ENCODE peak calls at places on chromosomes 11 and 22, in five cellular contexts. E, H, Y, O and Q are unnamed samples.

GRCh38 chr11:70699294-70700221 is 301.2 kb downstream of the CTTN start:
- DNase-seq in E (no peak), Y (no peak), H (peak), O (no peak), Q (no peak)

GRCh38 chr11:3709977-3710376 is 38.8 kb upstream of the CHRNA10 start:
- DNase-seq in Y (no peak), E (no peak), O (peak), H (peak), Q (no peak)

GRCh38 chr22:19275919-19276600 is 15.5 kb downstream of the CLTCL1 start:
- DNase-seq in O (no peak), Y (no peak), E (no peak), H (no peak), Q (no peak)

GRCh38 chr11:70675697-70676374 is 277.5 kb downstream of the CTTN start:
- DNase-seq in O (no peak), H (no peak), E (no peak), Y (no peak), Q (no peak)

GRCh38 chr11:93290061-93290460 is 40.5 kb upstream of the DEUP1 start:
- DNase-seq in Y (no peak), O (no peak), E (no peak), H (no peak), Q (no peak)

GRCh38 chr22:20268350-20269012 is 363 bp upstream of the RTN4R start:
- DNase-seq in E (peak), O (peak), H (peak), Y (peak), Q (peak)

GRCh38 chr11:64996327-64996709 is 453 bp downstream of the BATF2 start:
- DNase-seq in E (no peak), H (no peak), Y (no peak), O (no peak), Q (no peak)

GRCh38 chr22:37163618-37164534 is 14.2 kb upstream of the IL2RB start:
- DNase-seq in Y (no peak), E (no peak), O (no peak), H (no peak), Q (peak)

GRCh38 chr11:78212586-78213371 is 24.1 kb downstream of the USP35 start:
- DNase-seq in H (no peak), E (no peak), O (peak), Y (no peak), Q (no peak)

GRCh38 chr11:554824-555499 is 5.6 kb downstream of the LMNTD2 start:
- DNase-seq in O (peak), H (peak), Y (no peak), E (peak), Q (peak)

GRCh38 chr22:36363378-36363931 is 24.3 kb downstream of the MYH9 start:
- DNase-seq in H (no peak), O (no peak), Y (no peak), E (no peak), Q (no peak)

GRCh38 chr22:27331526-27332281 is 469.9 kb downstream of the MN1 start:
- DNase-seq in E (peak), O (no peak), H (peak), Y (peak), Q (no peak)

GRCh38 chr11:43576834-43577521 is 103.6 kb upstream of the HSD17B12 start:
- DNase-seq in E (peak), O (peak), Y (peak), H (peak), Q (no peak)

GRCh38 chr11:69942333-69942820 is 123.2 kb upstream of the FGF3 start:
- DNase-seq in E (no peak), O (no peak), Y (no peak), H (no peak), Q (no peak)

GRCh38 chr11:61026121-61027031 is 54.9 kb downstream of the CD6 start:
- DNase-seq in H (no peak), Y (no peak), E (no peak), O (no peak), Q (no peak)

GRCh38 chr11:124583827-124584226 is 14.0 kb downstream of the OR8A1 start:
- DNase-seq in E (no peak), Y (no peak), O (no peak), H (no peak), Q (no peak)

GRCh38 chr11:106480581-106481185 is 403.2 kb downstream of the AASDHPPT start:
- DNase-seq in Y (no peak), O (peak), E (no peak), H (peak), Q (no peak)

GRCh38 chr11:19966927-19967326 is 193.3 kb downstream of the DBX1 start:
- DNase-seq in O (no peak), H (no peak), Y (no peak), E (no peak), Q (no peak)

GRCh38 chr11:114525682-114526081 is 34.0 kb downstream of the NXPE1 start:
- DNase-seq in H (no peak), O (no peak), Y (no peak), E (no peak), Q (no peak)

GRCh38 chr11:34308049-34308692 is 49.6 kb downstream of the ABTB2 start:
- DNase-seq in E (no peak), Y (no peak), O (no peak), H (no peak), Q (no peak)

GRCh38 chr11:83047515-83048225 is 24.0 kb downstream of the RAB30 start:
- DNase-seq in E (no peak), O (peak), H (no peak), Y (peak), Q (no peak)

GRCh38 chr22:23306438-23306921 is 126.2 kb downstream of the BCR start:
- DNase-seq in E (no peak), O (peak), H (no peak), Y (peak), Q (no peak)

DNA sequence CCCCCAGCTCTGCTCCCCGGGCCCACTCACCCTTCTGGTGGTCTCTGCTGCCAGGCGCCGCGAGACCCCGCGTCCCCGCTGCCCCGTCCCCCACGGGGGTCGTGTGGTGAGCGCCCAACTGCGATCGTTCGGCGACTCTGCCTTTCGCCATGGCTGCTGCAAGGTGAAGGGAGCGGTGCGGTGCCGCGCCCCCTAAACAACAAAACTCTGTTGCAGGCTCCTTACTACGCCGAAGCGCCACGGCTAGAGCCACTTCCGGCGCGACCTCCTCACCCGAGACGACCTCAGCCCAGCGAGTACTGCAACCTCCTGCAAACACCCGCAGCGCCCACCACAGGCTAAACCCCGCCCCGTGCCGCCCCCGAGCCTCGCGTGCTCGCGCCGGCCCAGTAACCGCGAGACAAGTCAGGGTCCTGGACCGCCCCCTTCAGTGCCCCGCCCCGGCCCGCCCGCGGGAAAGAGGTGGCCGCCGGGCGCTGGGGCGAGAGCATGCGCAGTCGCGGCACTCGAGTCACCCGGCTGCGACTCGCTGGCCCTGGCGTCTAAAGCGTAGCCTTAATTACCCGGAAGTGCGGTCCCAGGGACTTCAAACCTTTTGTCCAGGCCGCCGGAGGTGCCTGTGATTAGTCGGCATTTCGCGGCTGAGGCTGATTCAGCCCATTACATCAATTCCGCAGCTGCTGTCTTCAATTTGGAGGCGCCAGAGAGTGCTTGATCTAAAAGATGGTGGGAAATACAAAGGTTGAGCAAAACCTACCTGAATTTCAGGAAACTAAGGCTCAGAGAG is at the start of gene TMEM41B:
- DNase-seq in E (peak), O (peak), Y (peak), H (peak), Q (peak)
- TF ChIP-seq CTCF in E (peak), O (no peak), Y (no peak), H (peak), Q (no peak)

GRCh38 chr22:40749006-40749405 is 69.7 kb downstream of the MCHR1 start:
- DNase-seq in E (no peak), H (no peak), O (no peak), Y (no peak), Q (no peak)
- TF ChIP-seq CTCF in E (no peak), H (no peak), O (no peak), Y (no peak), Q (no peak)

GRCh38 chr11:8318536-8318935 is 54.9 kb upstream of the LMO1 start:
- DNase-seq in O (no peak), E (no peak), H (peak), Y (no peak), Q (no peak)
- TF ChIP-seq CTCF in O (no peak), E (peak), H (peak), Y (peak), Q (no peak)

DNA sequence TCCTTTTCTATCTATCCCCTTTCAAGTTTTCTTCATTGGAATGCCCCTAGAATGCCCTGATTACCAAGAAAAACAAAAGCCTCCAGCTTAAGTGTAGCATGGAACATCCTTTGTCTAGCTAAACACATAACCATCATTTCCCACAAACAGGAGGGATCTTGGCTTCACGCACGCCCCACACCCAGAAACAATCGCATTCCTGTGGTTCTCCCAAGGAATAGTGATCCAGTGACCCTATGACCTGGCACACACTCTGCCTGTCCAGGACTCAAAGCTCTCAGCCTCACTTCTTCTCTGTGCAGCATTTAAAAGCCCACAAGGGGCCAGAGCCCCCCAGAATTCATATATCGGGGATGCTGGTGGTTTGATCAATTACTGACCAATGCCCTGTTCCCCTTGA is 9.4 kb upstream of the POU2AF1 start:
- DNase-seq in O (peak), H (no peak), Y (no peak), E (no peak), Q (no peak)
- TF ChIP-seq CTCF in O (no peak), H (no peak), Y (no peak), E (no peak), Q (no peak)

DNA sequence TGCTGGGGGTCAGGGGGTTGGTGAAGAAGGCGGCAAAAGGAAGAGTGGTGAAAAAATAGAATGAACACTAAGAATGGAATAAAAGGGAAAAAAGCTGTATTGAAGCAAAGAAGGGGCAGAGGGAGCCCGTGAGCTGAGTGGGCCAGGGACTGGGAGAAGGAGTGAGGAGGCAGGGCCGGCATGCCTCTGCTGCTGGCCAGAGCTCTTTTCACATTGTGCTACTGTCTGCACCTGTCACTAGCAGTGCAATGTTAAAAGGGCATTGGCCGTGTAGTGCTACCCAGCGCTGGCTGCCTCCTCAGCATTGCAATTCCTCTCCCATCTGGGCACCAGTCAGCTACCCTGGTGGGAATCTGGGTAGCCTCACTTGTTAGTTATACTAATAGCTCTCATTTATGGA is 8.7 kb downstream of the YPEL4 start:
- DNase-seq in O (no peak), H (peak), Y (no peak), E (peak), Q (no peak)
- TF ChIP-seq CTCF in O (peak), H (peak), Y (peak), E (peak), Q (no peak)